ENCODE peak calls at places on chromosomes 12 and 14, in ten cellular contexts. X is NCI-H748 treated with DMSO at 0.1 percent for 48 hours; C is activated B cell treated with CpG ODN at 0.5 μM for 24 hours; Z is CD14-positive monocyte; P is D341Med; Q is pancreas; Y is GM19239; J is activated naive CD8-positive, alpha-beta T cell treated with anti-CD3 and anti-CD28 coated beads, Interleukin-2, amount 50 U/mL, for 24 hours; N is thoracic aorta; M is HFF-Myc. S is an unnamed sample.

GRCh38 chr12:9827209-9827888 is at the start of gene KLRF1:
- DNase-seq in Z (no peak), C (no peak), N (no peak), Q (no peak), P (no peak), J (no peak), Y (no peak), M (no peak), X (peak; percentile 0), S (no peak)

GRCh38 chr14:30874999-30875787 is 834 bp downstream of the COCH start:
- DNase-seq in Q (peak; percentile 37), J (peak; percentile 14), M (no peak), Z (no peak), C (peak; percentile 32), Y (peak; percentile 14), X (no peak), P (peak; percentile 67), N (no peak), S (peak; percentile 61)

GRCh38 chr14:100282766-100283419 is 23.4 kb downstream of the SLC25A29 start:
- DNase-seq in Q (no peak), X (no peak), M (no peak), N (no peak), Z (no peak), J (no peak), P (no peak), Y (no peak), C (no peak), S (no peak)

GRCh38 chr14:22047105-22047504 is 373.5 kb upstream of the OR4E1 start:
- DNase-seq in X (no peak), Y (no peak), Z (no peak), M (no peak), Q (no peak), P (no peak), J (no peak), C (no peak), N (no peak), S (no peak)

GRCh38 chr14:24369463-24369862 is 1.5 kb downstream of the NFATC4 start:
- DNase-seq in N (no peak), Y (no peak), Z (no peak), P (no peak), Q (peak; percentile 47), M (no peak), X (no peak), C (no peak), J (no peak), S (no peak)

GRCh38 chr12:121911824-121912585 is 6.4 kb upstream of the CFAP251 start:
- DNase-seq in X (no peak), J (no peak), P (no peak), N (no peak), Y (no peak), Q (no peak), C (no peak), Z (no peak), M (no peak), S (peak; percentile 62)

GRCh38 chr12:4269279-4269991 is 4.1 kb upstream of the CCND2 start:
- DNase-seq in M (no peak), P (peak; percentile 88), J (peak; percentile 97), Y (peak; percentile 67), Q (peak; percentile 73), X (no peak), C (peak; percentile 84), N (peak; percentile 64), Z (peak; percentile 92), S (peak; percentile 97)

GRCh38 chr12:96776908-96777307 is 130.1 kb upstream of the NEDD1 start:
- DNase-seq in Q (no peak), Z (no peak), N (no peak), Y (no peak), C (no peak), J (no peak), M (no peak), P (no peak), X (no peak), S (no peak)

GRCh38 chr12:106303202-106303820 is 778 bp downstream of the TCP11L2 start:
- DNase-seq in N (peak; percentile 74), Y (no peak), M (no peak), Q (peak; percentile 90), P (peak; percentile 90), Z (peak; percentile 89), X (peak; percentile 72), C (peak; percentile 78), J (peak; percentile 78), S (peak; percentile 79)

GRCh38 chr14:58701156-58701555 is 63.4 kb downstream of the DACT1 start:
- DNase-seq in C (no peak), N (no peak), Q (no peak), P (no peak), X (no peak), Y (no peak), J (no peak), Z (no peak), M (no peak), S (no peak)

GRCh38 chr14:89452281-89452680 is 35.2 kb upstream of the FOXN3 start:
- DNase-seq in Q (no peak), P (no peak), Z (no peak), Y (no peak), J (no peak), X (no peak), N (no peak), C (no peak), M (no peak), S (no peak)

GRCh38 chr14:102805454-102805891 is 28.2 kb downstream of the TRAF3 start:
- DNase-seq in N (no peak), M (no peak), Z (no peak), P (no peak), J (peak; percentile 52), X (no peak), C (peak; percentile 30), Q (no peak), Y (no peak), S (peak; percentile 79)

GRCh38 chr12:41967668-41968649 is 176.7 kb downstream of the GXYLT1 start:
- DNase-seq in P (peak; percentile 57), Z (no peak), J (no peak), C (no peak), N (no peak), Y (no peak), X (peak; percentile 79), M (no peak), Q (no peak), S (no peak)

GRCh38 chr14:52081964-52082363 is 13.1 kb upstream of the NID2 start:
- DNase-seq in N (no peak), X (no peak), Q (no peak), Y (no peak), M (no peak), C (no peak), J (no peak), Z (no peak), P (no peak), S (no peak)

GRCh38 chr12:32843528-32844095 is 53.0 kb downstream of the PKP2 start:
- DNase-seq in X (no peak), Q (no peak), M (no peak), J (no peak), C (no peak), Y (no peak), Z (no peak), N (no peak), P (no peak), S (no peak)

GRCh38 chr12:53497461-53497860 is 1.8 kb downstream of the MAP3K12 start:
- DNase-seq in P (no peak), M (no peak), Z (no peak), J (no peak), Y (no peak), Q (no peak), C (no peak), N (no peak), X (no peak), S (no peak)

GRCh38 chr12:124500232-124501079 is 67.0 kb downstream of the NCOR2 start:
- DNase-seq in Y (no peak), J (no peak), Q (peak; percentile 64), P (no peak), Z (no peak), X (no peak), N (no peak), C (no peak), M (no peak), S (no peak)

GRCh38 chr12:21852251-21852650 is 77.7 kb upstream of the KCNJ8 start:
- DNase-seq in M (no peak), Y (no peak), N (no peak), C (no peak), Q (no peak), Z (no peak), P (no peak), X (no peak), J (no peak), S (no peak)

GRCh38 chr12:50660425-50660822 is 103.5 kb upstream of the ATF1 start:
- DNase-seq in X (no peak), N (no peak), C (no peak), Y (no peak), J (no peak), Z (no peak), M (no peak), P (no peak), Q (no peak), S (no peak)

S was measured in activated CD8-positive, alpha-beta memory T cell treated with anti-CD3 and anti-CD28 coated beads, Interleukin-2, amount 50 U/mL, for 48 hours.